ENCODE peak calls at places on chromosomes 3 and 15, in five cellular contexts. S, A, P, C and Z are unnamed samples. For H3K36me3, the result is how much of the 10 kb centered on the place peaks cover.

GRCh38 chr3:96813134-96813819 is 1.1 kb upstream of the EPHA6 start:
- DNase-seq in S (peak), A (no peak), P (peak), C (peak), Z (peak)

GRCh38 chr3:185989511-185989910 is 51.7 kb upstream of the TRA2B start:
- DNase-seq in S (no peak), A (no peak), P (no peak), C (no peak), Z (no peak)

GRCh38 chr15:61796056-61796455 is 264.2 kb downstream of the VPS13C start:
- DNase-seq in S (no peak), A (no peak), P (peak), C (no peak), Z (no peak)

GRCh38 chr3:16338124-16338523 is 73.1 kb downstream of the OXNAD1 start:
- DNase-seq in S (no peak), A (no peak), P (no peak), C (no peak), Z (no peak)

GRCh38 chr15:41772720-41773331 is 1.5 kb upstream of the MAPKBP1 start:
- DNase-seq in S (no peak), A (peak), P (peak), C (peak), Z (no peak)

GRCh38 chr3:110495201-110495927 is 576.3 kb upstream of the NECTIN3 start:
- DNase-seq in S (no peak), A (no peak), P (no peak), C (no peak), Z (no peak)

GRCh38 chr3:33391255-33391995 is 48.8 kb downstream of the UBP1 start:
- DNase-seq in S (no peak), A (no peak), P (no peak), C (no peak), Z (no peak)

GRCh38 chr15:40539030-40539429 is 25.8 kb downstream of the CCDC32 start:
- DNase-seq in S (no peak), A (no peak), P (no peak), C (no peak), Z (no peak)

GRCh38 chr3:75294124-75294523 is 370.0 kb upstream of the FRG2C start:
- DNase-seq in S (no peak), A (no peak), P (peak), C (peak), Z (no peak)

GRCh38 chr3:182793663-182794454 is 555 bp downstream of the ATP11B start:
- DNase-seq in S (no peak), A (no peak), P (peak), C (peak), Z (peak)

GRCh38 chr15:29107291-29107890 is 162.2 kb downstream of the NSMCE3 start:
- DNase-seq in S (no peak), A (no peak), P (no peak), C (no peak), Z (no peak)

GRCh38 chr15:78873796-78874761 is 1.4 kb downstream of the MORF4L1 start:
- DNase-seq in S (no peak), A (no peak), P (no peak), C (peak), Z (no peak)

GRCh38 chr3:2958553-2958952 is 151.6 kb downstream of the IL5RA start:
- DNase-seq in S (no peak), A (no peak), P (no peak), C (no peak), Z (no peak)

GRCh38 chr3:105835606-105836005 is 33.2 kb downstream of the CBLB start:
- DNase-seq in S (no peak), A (no peak), P (no peak), C (no peak), Z (no peak)

GRCh38 chr3:31300802-31301443 is 231.8 kb upstream of the STT3B start:
- DNase-seq in S (no peak), A (no peak), P (no peak), C (no peak), Z (no peak)

GRCh38 chr3:22795917-22796316 is 407.2 kb upstream of the UBE2E2 start:
- DNase-seq in S (no peak), A (no peak), P (no peak), C (no peak), Z (no peak)

GRCh38 chr15:22845289-22845900 is 6.9 kb downstream of the NIPA2 start:
- DNase-seq in S (no peak), A (no peak), P (no peak), C (no peak), Z (no peak)

GRCh38 chr3:47628426-47628825 is 49.8 kb upstream of the CSPG5 start:
- DNase-seq in S (no peak), A (no peak), P (no peak), C (no peak), Z (no peak)

GRCh38 chr3:129123314-129124060 is 1.9 kb upstream of the RAB43 start:
- DNase-seq in S (no peak), A (no peak), P (no peak), C (no peak), Z (no peak)

GRCh38 chr3:156382458-156383346 is 172.2 kb downstream of the SSR3 start:
- DNase-seq in S (no peak), A (peak), P (peak), C (peak), Z (no peak)

GRCh38 chr15:84690342-84690741 is 25.6 kb downstream of the SEC11A start:
- DNase-seq in S (no peak), A (no peak), P (no peak), C (no peak), Z (no peak)
- H3K36me3 ChIP-seq in S (under half), A (under half), P (under half), C (half or more), Z (under half)

GRCh38 chr15:101390060-101390459 is 95.0 kb upstream of the SNRPA1 start:
- DNase-seq in S (no peak), A (no peak), P (no peak), C (no peak), Z (no peak)
- H3K36me3 ChIP-seq in S (under half), A (under half), P (under half), C (half or more), Z (half or more)

DNA sequence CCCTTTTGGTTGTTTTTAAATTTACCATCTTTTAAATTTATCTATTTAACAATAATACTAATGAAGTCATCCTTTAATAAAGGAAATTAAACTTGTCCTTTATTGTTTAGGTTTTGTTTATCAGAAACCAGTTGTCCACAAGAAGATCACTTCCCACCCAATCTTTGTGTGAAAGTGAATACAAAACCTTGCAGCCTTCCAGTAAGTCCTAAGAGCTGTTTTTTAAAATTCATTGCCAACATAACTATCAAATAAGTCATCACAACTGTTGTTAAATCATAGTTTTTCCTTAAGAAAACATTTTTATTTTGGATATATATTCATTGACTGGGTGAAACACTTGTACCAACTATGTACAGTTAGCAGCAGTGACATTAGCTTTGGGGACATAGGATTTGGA is 59.4 kb downstream of the CALML4 start:
- DNase-seq in S (no peak), A (no peak), P (no peak), C (no peak), Z (no peak)
- H3K36me3 ChIP-seq in S (under half), A (under half), P (under half), C (under half), Z (under half)

GRCh38 chr3:179624471-179624870 is 19.9 kb downstream of the NDUFB5 start:
- DNase-seq in S (no peak), A (no peak), P (no peak), C (no peak), Z (no peak)
- H3K36me3 ChIP-seq in S (under half), A (under half), P (under half), C (under half), Z (half or more)

GRCh38 chr15:64861960-64862359 is 20.2 kb downstream of the PLEKHO2 start:
- DNase-seq in S (no peak), A (no peak), P (no peak), C (no peak), Z (no peak)
- H3K36me3 ChIP-seq in S (under half), A (under half), P (under half), C (under half), Z (under half)

GRCh38 chr3:169998668-169999131 is 32.1 kb downstream of the SEC62 start:
- DNase-seq in S (no peak), A (no peak), P (peak), C (no peak), Z (no peak)

GRCh38 chr3:169990431-169990830 is 23.8 kb downstream of the SEC62 start:
- DNase-seq in S (no peak), A (no peak), P (no peak), C (no peak), Z (no peak)

GRCh38 chr3:169996063-169996462 is 29.5 kb downstream of the SEC62 start:
- DNase-seq in S (no peak), A (no peak), P (no peak), C (no peak), Z (no peak)

GRCh38 chr3:169992156-169992555 is 25.5 kb downstream of the SEC62 start:
- DNase-seq in S (no peak), A (no peak), P (no peak), C (no peak), Z (no peak)

DNA sequence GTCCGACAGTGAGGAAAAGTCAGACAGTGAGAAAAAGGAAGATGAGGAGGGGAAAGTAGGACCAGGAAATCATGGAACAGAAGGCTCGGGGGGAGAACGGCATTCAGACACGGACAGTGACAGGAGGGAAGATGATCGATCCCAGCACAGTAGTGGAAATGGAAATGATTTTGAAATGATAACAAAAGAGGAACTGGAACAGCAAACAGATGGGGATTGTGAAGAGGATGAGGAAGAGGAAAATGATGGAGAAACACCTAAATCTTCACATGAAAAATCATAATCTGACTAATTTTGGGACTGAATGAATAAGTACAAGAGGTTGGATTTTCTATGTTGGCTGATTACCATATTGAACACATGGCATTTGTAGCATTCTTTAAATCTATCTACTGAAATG is 26.2 kb downstream of the SEC62 start:
- DNase-seq in S (no peak), A (no peak), P (no peak), C (no peak), Z (no peak)
- H3K36me3 ChIP-seq in S (under half), A (under half), P (under half), C (half or more), Z (half or more)

GRCh38 chr15:97972366-97972765 is 11.9 kb downstream of the ARRDC4 start:
- DNase-seq in S (no peak), A (no peak), P (no peak), C (no peak), Z (no peak)
- H3K36me3 ChIP-seq in S (under half), A (under half), P (under half), C (under half), Z (half or more)

DNA sequence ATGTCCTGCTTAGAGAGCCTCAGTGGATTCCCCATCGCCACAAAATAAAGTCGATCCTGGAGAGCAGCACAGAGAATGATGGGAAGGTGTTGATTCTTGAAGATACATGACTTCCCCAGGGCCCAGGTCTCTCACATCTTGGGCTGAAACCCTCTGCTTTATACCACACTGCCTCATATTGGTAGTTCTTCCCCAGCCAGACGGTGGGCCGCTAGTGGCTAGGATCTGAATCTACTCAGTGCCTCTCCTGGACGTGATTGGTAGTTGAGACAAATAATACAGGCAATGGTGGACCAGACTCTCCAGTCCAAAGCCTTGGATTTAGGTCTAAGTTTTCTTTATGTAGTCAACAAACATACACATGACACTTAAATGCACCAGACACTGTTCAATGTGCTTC is 49.6 kb downstream of the RAB11A start:
- DNase-seq in S (no peak), A (no peak), P (no peak), C (no peak), Z (no peak)
- H3K36me3 ChIP-seq in S (under half), A (under half), P (under half), C (under half), Z (under half)